ENCODE peak calls at places on chromosomes 5 and 9, in nine cellular contexts. Z is stimulated activated naive CD8-positive, alpha-beta T cell treated with anti-CD3 and anti-CD28 coated beads, Interleukin-15, Interleukin-2, amounts not matched to agents 100 U/mL and 50 U/mL, for 24 hours; T is neural crest cell; H is C1 segment of cervical spinal cord; M is uterus; K is HTR-8/SVneo; J is RPMI7951; Y is body of pancreas; P is neural progenitor cell. C is an unnamed sample.

GRCh38 chr9:35911690-35912089 is 2.4 kb downstream of the SPAAR start:
- DNase-seq in Z (no peak), T (no peak), H (no peak), M (no peak), K (no peak), J (no peak), Y (no peak), P (no peak), C (peak)

GRCh38 chr9:93814561-93814960 is 140.6 kb downstream of the BARX1 start:
- DNase-seq in Z (no peak), T (no peak), H (no peak), M (no peak), K (no peak), J (no peak), Y (no peak), P (peak), C (no peak)

GRCh38 chr5:95392593-95393182 is 1.5 kb downstream of the FAM81B start:
- DNase-seq in Z (no peak), T (no peak), H (no peak), M (no peak), K (no peak), J (peak), Y (peak), P (no peak), C (no peak)

GRCh38 chr5:85096426-85096825 is 711.7 kb upstream of the EDIL3 start:
- DNase-seq in Z (no peak), T (no peak), H (no peak), M (no peak), K (no peak), J (no peak), Y (no peak), P (no peak), C (no peak)

GRCh38 chr5:1951165-1951816 is 68.6 kb upstream of the IRX4 start:
- DNase-seq in Z (no peak), T (no peak), H (no peak), M (no peak), K (no peak), J (no peak), Y (no peak), P (no peak), C (no peak)

GRCh38 chr5:147754372-147755122 is 28.0 kb downstream of the JAKMIP2 start:
- DNase-seq in Z (no peak), T (no peak), H (no peak), M (no peak), K (no peak), J (no peak), Y (no peak), P (no peak), C (no peak)

GRCh38 chr9:119398350-119398749 is 29.1 kb upstream of the BRINP1 start:
- DNase-seq in Z (no peak), T (no peak), H (no peak), M (no peak), K (no peak), J (no peak), Y (no peak), P (no peak), C (no peak)

GRCh38 chr5:140602165-140602564 is 30.8 kb downstream of the CD14 start:
- DNase-seq in Z (no peak), T (no peak), H (no peak), M (no peak), K (no peak), J (no peak), Y (no peak), P (no peak), C (no peak)

GRCh38 chr5:37814699-37815098 is 25.1 kb downstream of the GDNF start:
- DNase-seq in Z (no peak), T (no peak), H (no peak), M (no peak), K (peak), J (peak), Y (no peak), P (no peak), C (no peak)

GRCh38 chr9:71980266-71981018 is 69.0 kb downstream of the C9orf85 start:
- DNase-seq in Z (no peak), T (no peak), H (no peak), M (no peak), K (no peak), J (no peak), Y (no peak), P (no peak), C (no peak)

GRCh38 chr9:32644698-32645097 is 9.2 kb upstream of the TAF1L start:
- DNase-seq in Z (no peak), T (no peak), H (no peak), M (no peak), K (peak), J (peak), Y (no peak), P (no peak), C (no peak)

GRCh38 chr9:36074055-36074454 is 37.3 kb downstream of the RECK start:
- DNase-seq in Z (no peak), T (no peak), H (no peak), M (no peak), K (no peak), J (no peak), Y (no peak), P (no peak), C (no peak)

GRCh38 chr5:73793911-73794310 is 167.9 kb downstream of the ARHGEF28 start:
- DNase-seq in Z (no peak), T (no peak), H (no peak), M (no peak), K (no peak), J (peak), Y (no peak), P (no peak), C (no peak)

GRCh38 chr5:95524423-95524822 is 30.4 kb downstream of the SKIC3 start:
- DNase-seq in Z (no peak), T (no peak), H (no peak), M (no peak), K (no peak), J (no peak), Y (no peak), P (no peak), C (no peak)

GRCh38 chr5:169256191-169256590 is 44.7 kb downstream of the SLIT3 start:
- DNase-seq in Z (no peak), T (no peak), H (no peak), M (no peak), K (no peak), J (no peak), Y (no peak), P (no peak), C (no peak)

GRCh38 chr9:79210541-79211243 is 361.1 kb upstream of the TLE4 start:
- DNase-seq in Z (no peak), T (no peak), H (no peak), M (no peak), K (no peak), J (peak), Y (no peak), P (no peak), C (no peak)

GRCh38 chr5:464446-464842 is 21.5 kb downstream of the EXOC3 start:
- DNase-seq in Z (no peak), T (no peak), H (no peak), M (no peak), K (no peak), J (no peak), Y (no peak), P (no peak), C (peak)

GRCh38 chr5:161410640-161411039 is 135.9 kb downstream of the GABRB2 start:
- DNase-seq in Z (no peak), T (no peak), H (no peak), M (no peak), K (no peak), J (no peak), Y (no peak), P (no peak), C (no peak)

GRCh38 chr5:110965773-110966581 is 105.5 kb upstream of the TSLP start:
- DNase-seq in Z (no peak), T (no peak), H (no peak), M (no peak), K (no peak), J (no peak), Y (no peak), P (no peak), C (no peak)

GRCh38 chr9:27352457-27353188 is 55.7 kb upstream of the EQTN start:
- DNase-seq in Z (peak), T (no peak), H (no peak), M (no peak), K (no peak), J (no peak), Y (peak), P (no peak), C (no peak)

GRCh38 chr5:94025788-94026473 is 284.5 kb upstream of the POU5F2 start:
- DNase-seq in Z (no peak), T (no peak), H (no peak), M (no peak), K (no peak), J (no peak), Y (no peak), P (peak), C (no peak)

GRCh38 chr9:114385412-114386181 is 2.2 kb downstream of the AKNA start:
- DNase-seq in Z (peak), T (no peak), H (no peak), M (peak), K (peak), J (peak), Y (peak), P (no peak), C (peak)

GRCh38 chr5:111075520-111075919 is 4.0 kb downstream of the TSLP start:
- DNase-seq in Z (no peak), T (no peak), H (no peak), M (no peak), K (no peak), J (no peak), Y (no peak), P (no peak), C (no peak)

GRCh38 chr5:154202379-154203260 is 12.1 kb downstream of the GALNT10 start:
- DNase-seq in Z (peak), T (no peak), H (no peak), M (no peak), K (no peak), J (no peak), Y (no peak), P (no peak), C (peak)

GRCh38 chr5:117084052-117084451 is 509.4 kb upstream of the SEMA6A start:
- DNase-seq in Z (no peak), T (no peak), H (no peak), M (no peak), K (no peak), J (no peak), Y (no peak), P (no peak), C (no peak)

GRCh38 chr5:153883829-153884228 is 154.9 kb downstream of the FAM114A2 start:
- DNase-seq in Z (no peak), T (no peak), H (no peak), M (no peak), K (peak), J (no peak), Y (no peak), P (peak), C (no peak)

GRCh38 chr5:1514027-1514818 is 9.5 kb downstream of the LPCAT1 start:
- DNase-seq in Z (peak), T (no peak), H (no peak), M (peak), K (no peak), J (no peak), Y (peak), P (peak), C (peak)

GRCh38 chr9:90846770-90847419 is 45.3 kb downstream of the SYK start:
- DNase-seq in Z (no peak), T (no peak), H (no peak), M (no peak), K (no peak), J (no peak), Y (no peak), P (no peak), C (no peak)

GRCh38 chr9:127586537-127586936 is 25.5 kb upstream of the STXBP1 start:
- DNase-seq in Z (peak), T (peak), H (no peak), M (peak), K (peak), J (peak), Y (peak), P (peak), C (no peak)